ENCODE peak calls at places on chromosomes 3 and 15, in four cellular contexts. R is GM12878, O is HepG2, U is K562. Z is an unnamed sample.

GRCh38 chr3:50623840-50624474 is 7.0 kb downstream of the MAPKAPK3 start:
- DNase-seq in U (no peak), O (no peak), R (no peak), Z (peak)

GRCh38 chr3:20394243-20394642 is 208.2 kb upstream of the SGO1 start:
- DNase-seq in R (no peak), O (no peak), U (no peak), Z (no peak)

GRCh38 chr15:61624950-61625349 is 395.8 kb upstream of the RORA start:
- DNase-seq in R (no peak), U (no peak), O (no peak), Z (no peak)

GRCh38 chr15:62900071-62900812 is 142.3 kb upstream of the TPM1 start:
- DNase-seq in O (no peak), R (no peak), U (no peak), Z (peak)

GRCh38 chr3:71725279-71725991 is at the start of gene EIF4E3:
- DNase-seq in O (no peak), R (no peak), U (peak), Z (no peak)

GRCh38 chr3:59212128-59212764 is 162.4 kb upstream of the CFAP20DC start:
- DNase-seq in O (peak), R (peak), U (peak), Z (peak)

GRCh38 chr3:38627956-38628355 is 21.5 kb downstream of the SCN5A start:
- DNase-seq in U (peak), R (no peak), O (peak), Z (peak)

GRCh38 chr3:174023445-174023844 is 625.9 kb downstream of the NLGN1 start:
- DNase-seq in U (no peak), O (no peak), R (no peak), Z (no peak)

GRCh38 chr3:39067286-39067685 is 15.5 kb downstream of the WDR48 start:
- DNase-seq in U (no peak), R (no peak), O (no peak), Z (no peak)

GRCh38 chr3:109553573-109554371 is 216.4 kb upstream of the DPPA4 start:
- DNase-seq in U (no peak), O (no peak), R (no peak), Z (no peak)

GRCh38 chr3:143334231-143334630 is 214.7 kb downstream of the CHST2 start:
- DNase-seq in O (no peak), U (no peak), R (no peak), Z (no peak)

GRCh38 chr3:71563827-71564226 is 19.7 kb downstream of the FOXP1 start:
- DNase-seq in O (no peak), R (peak), U (no peak), Z (no peak)

GRCh38 chr15:24756101-24756500 is 80.5 kb downstream of the NPAP1 start:
- DNase-seq in U (no peak), O (no peak), R (no peak), Z (no peak)

GRCh38 chr3:148758303-148758884 is 60.7 kb downstream of the AGTR1 start:
- DNase-seq in O (no peak), U (no peak), R (no peak), Z (no peak)

GRCh38 chr3:37956353-37957184 is 34.0 kb upstream of the VILL start:
- DNase-seq in U (no peak), O (no peak), R (no peak), Z (peak)

GRCh38 chr3:159186581-159186980 is 384.7 kb downstream of the MFSD1 start:
- DNase-seq in U (no peak), O (no peak), R (peak), Z (no peak)

DNA sequence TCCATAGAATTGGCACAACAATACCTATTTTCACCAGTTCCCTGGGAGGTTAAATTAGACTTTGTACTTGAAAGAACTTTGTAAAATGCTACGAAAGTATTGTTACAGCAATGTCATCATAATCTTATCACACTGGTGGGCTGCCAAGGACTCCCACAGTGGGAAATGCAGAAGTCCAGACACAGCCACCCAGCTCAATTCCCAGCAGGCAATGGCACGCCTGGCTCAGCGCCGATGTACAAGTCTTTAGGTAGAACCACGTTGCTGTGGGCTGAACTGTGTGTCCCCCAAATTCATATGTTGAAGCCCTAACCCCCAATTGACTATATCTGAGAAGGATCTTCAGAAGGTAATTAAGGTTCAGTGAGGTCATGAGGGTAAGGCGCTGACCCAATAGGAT is 12.3 kb downstream of the MYO5C start:
- DNase-seq in O (no peak), R (no peak), U (no peak), Z (no peak)
- TF ChIP-seq MYC in O (no peak), R (no peak), U (no peak), Z (no peak)

GRCh38 chr3:128178782-128179473 is 25.6 kb downstream of the EEFSEC start:
- DNase-seq in R (no peak), U (no peak), O (peak), Z (no peak)
- H2AFZ ChIP-seq in R (no peak), U (no peak), O (no peak), Z (no peak)

GRCh38 chr15:101521563-101521962 is 32.1 kb upstream of the PCSK6 start:
- DNase-seq in R (no peak), O (no peak), U (no peak), Z (no peak)

GRCh38 chr15:101522091-101522490 is 32.6 kb upstream of the PCSK6 start:
- DNase-seq in U (no peak), R (no peak), O (no peak), Z (no peak)

GRCh38 chr15:101522621-101523559 is 33.4 kb upstream of the PCSK6 start:
- DNase-seq in R (no peak), O (no peak), U (no peak), Z (no peak)

GRCh38 chr15:101520395-101520794 is 30.9 kb upstream of the PCSK6 start:
- DNase-seq in O (no peak), R (no peak), U (no peak), Z (no peak)

GRCh38 chr15:101521084-101521483 is 31.6 kb upstream of the PCSK6 start:
- DNase-seq in R (no peak), O (no peak), U (no peak), Z (no peak)
- H3K27ac ChIP-seq in R (no peak), O (no peak), U (no peak), Z (no peak)

DNA sequence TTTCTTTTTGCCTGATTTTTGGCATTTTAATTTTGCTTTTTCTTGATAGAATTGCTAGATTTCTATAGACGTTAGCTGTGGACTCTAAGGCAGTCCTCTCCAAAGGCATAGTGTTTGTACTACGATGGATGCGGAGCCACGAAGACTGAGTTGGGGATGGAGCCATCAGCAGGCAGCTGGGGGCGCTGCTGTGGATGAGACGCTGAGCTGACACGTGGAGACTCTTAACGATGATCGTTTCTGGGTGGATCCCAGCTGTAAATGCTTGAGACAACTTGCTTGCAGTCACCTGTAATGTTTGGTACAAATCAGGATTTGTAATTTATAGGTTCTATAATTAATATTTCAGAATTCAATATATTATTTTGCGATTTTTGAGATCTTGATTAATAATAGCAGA is 13.3 kb upstream of the PPP1R2 start:
- DNase-seq in O (no peak), U (peak), R (no peak), Z (no peak)
- TF ChIP-seq MYC in O (no peak), U (peak), R (no peak), Z (no peak)

GRCh38 chr3:34013818-34014576 is 215.6 kb downstream of the PDCD6IP start:
- DNase-seq in R (no peak), U (no peak), O (peak), Z (no peak)

GRCh38 chr3:34009480-34009844 is 211.0 kb downstream of the PDCD6IP start:
- DNase-seq in O (no peak), R (no peak), U (peak), Z (no peak)

GRCh38 chr3:34008836-34009479 is 210.5 kb downstream of the PDCD6IP start:
- DNase-seq in R (no peak), U (no peak), O (no peak), Z (no peak)

GRCh38 chr3:34011171-34012101 is 213.0 kb downstream of the PDCD6IP start:
- DNase-seq in U (peak), R (no peak), O (peak), Z (peak)

GRCh38 chr3:34012102-34012461 is 213.7 kb downstream of the PDCD6IP start:
- DNase-seq in O (peak), R (no peak), U (peak), Z (peak)
- H2AFZ ChIP-seq in O (no peak), R (no peak), U (no peak), Z (peak)